ENCODE peak calls at places on chromosomes 5 and 9, in four cellular contexts. F is stimulated activated CD4-positive, alpha-beta T cell treated with anti-CD3 and anti-CD28 coated beads, Interleukin-2, amount 100 ng/mL, for 48 hours; A is activated naive CD8-positive, alpha-beta T cell treated with anti-CD3 and anti-CD28 coated beads, Interleukin-2, amount 50 U/mL, for 24 hours; T is NCI-H2081. R is an unnamed sample.

GRCh38 chr9:34374905-34375552 is 1.7 kb downstream of the MYORG start:
- DNase-seq in F (no peak), A (no peak), T (peak), R (peak)

GRCh38 chr9:29422445-29422844 is 1849.2 kb upstream of the C9orf72 start:
- DNase-seq in F (no peak), A (no peak), T (no peak), R (peak)

GRCh38 chr5:84287964-84288363 is 96.7 kb downstream of the EDIL3 start:
- DNase-seq in F (no peak), A (no peak), T (no peak), R (peak)

GRCh38 chr5:63959177-63959982 is 2.9 kb downstream of the HTR1A start:
- DNase-seq in F (no peak), A (no peak), T (peak), R (no peak)

GRCh38 chr5:68214472-68215207 is 916 bp upstream of the PIK3R1 start:
- DNase-seq in F (no peak), A (no peak), T (no peak), R (peak)

GRCh38 chr5:1665231-1665630 is 134.4 kb downstream of the MRPL36 start:
- DNase-seq in F (no peak), A (no peak), T (no peak), R (no peak)

GRCh38 chr5:997001-997474 is 11.6 kb upstream of the NKD2 start:
- DNase-seq in F (no peak), A (no peak), T (no peak), R (peak)

GRCh38 chr5:104370523-104370922 is 807.9 kb upstream of the NUDT12 start:
- DNase-seq in F (no peak), A (no peak), T (no peak), R (no peak)

GRCh38 chr9:35726876-35727438 is 5.0 kb downstream of the TLN1 start:
- DNase-seq in F (no peak), A (peak), T (peak), R (peak)

GRCh38 chr5:88045931-88046461 is 222.6 kb downstream of the TMEM161B start:
- DNase-seq in F (no peak), A (no peak), T (peak), R (no peak)

GRCh38 chr5:38509185-38509584 is 47.3 kb downstream of the LIFR start:
- DNase-seq in F (no peak), A (no peak), T (no peak), R (no peak)

GRCh38 chr5:141493500-141494422 is 4.9 kb downstream of the PCDHGC5 start:
- DNase-seq in F (no peak), A (no peak), T (no peak), R (no peak)

GRCh38 chr5:177958696-177959095 is 37.3 kb downstream of the PROP1 start:
- DNase-seq in F (no peak), A (no peak), T (no peak), R (no peak)

GRCh38 chr9:83526901-83527300 is 11.3 kb downstream of the FRMD3 start:
- DNase-seq in F (no peak), A (no peak), T (no peak), R (no peak)

GRCh38 chr5:122182491-122182921 is 53.2 kb downstream of the ZNF474 start:
- DNase-seq in F (no peak), A (no peak), T (peak), R (no peak)

R was measured in KBM-7.